ENCODE peak calls at places on chromosomes 4 and X, in six cellular contexts. Z is CD4-positive, alpha-beta memory T cell; Y is right cardiac atrium; C is ovary; D is GM06990; R is CD8-positive, alpha-beta memory T cell. I is an unnamed sample.

GRCh38 chr4:84579410-84579791 is 3.5 kb upstream of the CDS1 start:
- DNase-seq in D (no peak), C (no peak), Y (no peak), Z (no peak), R (no peak), I (no peak)

GRCh38 chr4:24262616-24263015 is 321.7 kb downstream of the DHX15 start:
- DNase-seq in Z (no peak), R (no peak), Y (no peak), D (no peak), C (no peak), I (no peak)

GRCh38 chr4:112379306-112379705 is 82.1 kb downstream of the ALPK1 start:
- DNase-seq in Y (peak; percentile 49), Z (no peak), D (no peak), C (no peak), R (no peak), I (no peak)

GRCh38 chr4:186015212-186015817 is 53.6 kb upstream of the TLR3 start:
- DNase-seq in R (no peak), Y (peak; percentile 68), C (no peak), Z (no peak), D (no peak), I (no peak)

GRCh38 chr4:14294611-14295010 is 667.1 kb upstream of the BOD1L1 start:
- DNase-seq in Z (no peak), Y (no peak), C (no peak), R (no peak), D (no peak), I (peak; percentile 65)

GRCh38 chr4:30760560-30760959 is 40.4 kb downstream of the PCDH7 start:
- DNase-seq in Z (no peak), R (no peak), Y (no peak), D (no peak), C (no peak), I (no peak)

GRCh38 chrX:14235004-14235403 is 205.3 kb upstream of the GEMIN8 start:
- DNase-seq in R (no peak), Z (no peak), Y (no peak), D (no peak), C (no peak), I (no peak)

GRCh38 chrX:98931194-98931593 is 1478.9 kb downstream of the PCDH19 start:
- DNase-seq in Y (no peak), Z (no peak), D (no peak), C (no peak), R (no peak), I (no peak)

GRCh38 chrX:39450578-39450977 is 647.2 kb downstream of the BCOR start:
- DNase-seq in Y (no peak), Z (no peak), D (no peak), R (no peak), C (no peak), I (no peak)

GRCh38 chr4:110869114-110869513 is 246.2 kb upstream of the PITX2 start:
- DNase-seq in D (no peak), Y (no peak), C (no peak), Z (no peak), R (no peak), I (no peak)

GRCh38 chr4:107130157-107130556 is 94.0 kb upstream of the DKK2 start:
- DNase-seq in R (no peak), Z (no peak), C (no peak), D (no peak), Y (no peak), I (no peak)

GRCh38 chrX:19882066-19882775 is 5.2 kb downstream of the SH3KBP1 start:
- DNase-seq in R (no peak), D (no peak), Z (no peak), Y (no peak), C (no peak), I (no peak)

GRCh38 chr4:2290974-2291704 is 29.2 kb upstream of the MXD4 start:
- DNase-seq in D (peak; percentile 43), Y (peak; percentile 52), R (peak; percentile 80), Z (peak; percentile 81), C (no peak), I (no peak)

GRCh38 chr4:111475001-111475400 is 670.3 kb upstream of the FAM241A start:
- DNase-seq in R (no peak), D (no peak), C (no peak), Z (no peak), Y (peak; percentile 39), I (no peak)

GRCh38 chrX:132940727-132941162 is 17.7 kb downstream of the HS6ST2 start:
- DNase-seq in Z (no peak), D (no peak), Y (no peak), C (no peak), R (no peak), I (no peak)

GRCh38 chr4:140326395-140326993 is 47.0 kb upstream of the SCOC start:
- DNase-seq in R (no peak), D (no peak), C (peak; percentile 25), Z (no peak), Y (no peak), I (peak; percentile 42)

GRCh38 chr4:165079476-165079875 is 25.8 kb downstream of the TRIM75 start:
- DNase-seq in C (no peak), Y (no peak), R (no peak), D (no peak), Z (no peak), I (no peak)

DNA sequence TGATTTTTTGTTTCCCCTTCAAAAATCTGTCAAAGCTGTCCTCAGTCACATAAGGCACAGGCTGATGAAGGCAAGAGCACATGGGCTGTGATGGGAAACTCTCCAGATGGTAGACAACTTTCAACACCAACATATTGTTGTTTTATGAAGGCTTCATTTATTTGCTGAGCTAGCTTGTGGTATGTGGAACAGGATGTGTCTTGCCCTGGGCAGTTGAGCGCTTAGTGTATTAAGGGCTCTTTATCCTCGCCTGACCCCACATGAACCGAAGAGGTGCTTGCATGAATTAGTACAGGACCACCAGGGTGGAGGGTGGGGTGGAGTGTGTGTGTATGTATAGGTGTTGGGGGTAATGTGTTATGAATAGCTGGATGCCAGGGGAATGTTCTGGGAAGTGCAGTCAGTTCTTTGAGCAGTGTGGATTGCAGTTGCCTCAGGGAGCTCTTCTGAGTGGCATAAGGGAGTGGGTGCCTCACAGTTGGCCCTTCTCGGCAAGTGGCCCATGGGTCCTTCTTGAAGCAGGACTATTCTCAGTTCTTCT is 103.1 kb downstream of the PHEX start:
- DNase-seq in D (no peak), Y (no peak), Z (no peak), C (no peak), R (no peak), I (peak; percentile 86)
- H3K4me3 ChIP-seq in D (no peak overlapping the region), Y (no peak overlapping the region), Z (no peak overlapping the region), C (no peak overlapping the region), R (no peak overlapping the region), I (no peak overlapping the region)

GRCh38 chrX:107773906-107774435 is 1.6 kb downstream of the TSC22D3 start:
- DNase-seq in Z (no peak), Y (no peak), R (no peak), C (no peak), D (no peak), I (no peak)

GRCh38 chrX:107769581-107770317 is 5.8 kb downstream of the TSC22D3 start:
- DNase-seq in Z (no peak), C (no peak), R (no peak), Y (no peak), D (no peak), I (peak; percentile 41)

GRCh38 chrX:107775734-107776511 is at the start of gene TSC22D3:
- DNase-seq in Y (peak; percentile 90), Z (peak; percentile 54), C (peak; percentile 70), R (peak; percentile 44), D (peak; percentile 34), I (peak; percentile 53)

GRCh38 chrX:107775000-107775733 is 420 bp downstream of the TSC22D3 start:
- DNase-seq in C (peak; percentile 36), R (no peak), Z (no peak), Y (peak; percentile 64), D (no peak), I (no peak)

DNA sequence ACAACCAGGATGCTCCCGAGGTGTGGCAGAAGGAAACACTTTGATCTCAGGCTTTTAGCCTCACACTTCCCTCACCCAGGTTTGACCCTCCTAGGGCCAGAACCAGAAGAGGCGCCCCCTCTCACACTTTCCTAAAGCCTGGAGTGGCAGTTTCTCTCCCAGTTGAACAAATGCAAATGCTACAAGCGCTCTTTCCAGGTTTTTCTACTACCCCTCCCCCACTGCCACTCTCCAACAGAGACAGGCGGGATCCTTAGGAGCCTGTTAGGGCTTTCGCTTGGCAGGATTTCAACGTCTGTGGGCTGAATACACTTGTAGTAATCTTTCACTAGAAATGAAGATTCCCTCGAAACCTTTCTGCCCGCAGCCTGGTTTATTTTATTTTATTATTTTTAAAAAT is 2.4 kb downstream of the TSC22D3 start:
- DNase-seq in Z (no peak), D (no peak), C (no peak), Y (no peak), R (no peak), I (no peak)
- H3K4me3 ChIP-seq in Z (no peak overlapping the region), D (no peak overlapping the region), C (no peak overlapping the region), Y (peak overlapping the region; percentile 60), R (no peak overlapping the region), I (no peak overlapping the region)

DNA sequence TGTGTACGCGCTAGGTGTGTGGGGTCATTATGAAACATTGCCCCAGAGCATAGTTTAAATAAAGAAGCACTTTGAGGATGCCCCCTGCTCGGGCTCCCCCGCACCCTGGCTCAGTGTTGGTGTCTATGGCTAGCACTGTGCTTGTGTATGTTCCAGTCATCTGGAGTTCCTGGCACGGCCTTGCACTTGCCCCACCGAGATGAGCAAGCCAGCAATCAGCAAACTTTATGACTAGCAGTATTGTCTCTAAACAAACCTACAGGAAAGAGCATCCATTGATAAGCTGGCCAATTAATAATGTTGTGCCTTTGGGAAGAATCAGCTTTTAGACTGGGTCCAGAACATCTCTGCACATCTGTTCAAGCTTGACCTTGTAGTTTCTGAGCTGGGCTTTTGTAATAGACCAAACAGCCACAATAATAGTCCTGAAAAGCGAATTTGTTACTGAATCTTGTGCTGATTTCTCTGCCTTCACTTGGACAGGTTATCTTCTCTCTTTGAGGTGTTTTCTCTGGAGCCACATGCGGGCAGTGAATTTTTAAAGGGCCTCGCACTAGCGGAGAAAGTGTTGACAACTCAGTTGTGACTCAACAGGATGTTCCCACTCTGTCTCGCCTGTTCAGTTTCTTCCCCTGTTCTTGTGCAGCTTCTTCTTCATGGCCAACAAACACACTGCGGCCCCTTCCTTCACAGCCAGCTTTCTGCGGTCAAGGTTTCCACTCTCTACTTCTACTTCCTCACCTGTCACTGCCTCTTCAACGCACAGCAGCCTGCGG is 895 bp upstream of the SHROOM4 start:
- DNase-seq in D (no peak), R (no peak), Y (peak; percentile 55), C (peak; percentile 20), Z (no peak), I (no peak)
- H3K4me3 ChIP-seq in D (no peak overlapping the region), R (no peak overlapping the region), Y (peak overlapping the region; percentile 57), C (no peak overlapping the region), Z (no peak overlapping the region), I (peak overlapping the region; percentile 53)

GRCh38 chr4:151530783-151531182 is 121.8 kb downstream of the FHIP1A start:
- DNase-seq in R (no peak), Y (no peak), C (no peak), D (no peak), Z (no peak), I (no peak)
- H3K4me3 ChIP-seq in R (no peak overlapping the region), Y (no peak overlapping the region), C (no peak overlapping the region), D (no peak overlapping the region), Z (no peak overlapping the region), I (no peak overlapping the region)

GRCh38 chrX:9279271-9279596 is 185.6 kb upstream of the TBL1X start:
- DNase-seq in R (no peak), C (no peak), Y (no peak), D (no peak), Z (no peak), I (no peak)
- H3K4me3 ChIP-seq in R (no peak overlapping the region), C (peak overlapping the region; percentile 17), Y (peak overlapping the region; percentile 15), D (no peak overlapping the region), Z (no peak overlapping the region), I (no peak overlapping the region)